ENCODE peak calls at places on chromosomes 11 and 22, in five cellular contexts. X is EL; M is activated T-helper 1 cell treated with anti-CD3 and anti-CD28 coated beads, Interleukin-12 subunit alpha, Interleukin-12 subunit beta, Interleukin-2, Interleukin-4 antibody, amounts not matched to agents 30 ng/mL and 10 ng/mL and 1 ng/mL, durations not matched to agents 14 hours and 24 hours and 36 hours; P is stimulated activated naive CD8-positive, alpha-beta T cell treated with anti-CD3 and anti-CD28 coated beads, Interleukin-15, amount 100 ng/mL, for 72 hours; W is HEK293T. J is an unnamed sample.

GRCh38 chr11:112795142-112795815 is 165.9 kb upstream of the NCAM1 start:
- DNase-seq in X (peak), M (no peak), P (no peak), W (peak), J (no peak)

GRCh38 chr22:31089101-31090100 is 8.3 kb downstream of the SMTN start:
- DNase-seq in X (peak), M (no peak), P (no peak), W (peak), J (no peak)

GRCh38 chr22:24066872-24067271 is 55.8 kb downstream of the CABIN1 start:
- DNase-seq in X (no peak), M (no peak), P (no peak), W (no peak), J (no peak)

GRCh38 chr11:70270877-70271634 is 566 bp downstream of the PPFIA1 start:
- DNase-seq in X (peak), M (peak), P (peak), W (peak), J (no peak)

GRCh38 chr11:19890308-19890707 is 177.7 kb downstream of the NAV2 start:
- DNase-seq in X (peak), M (no peak), P (no peak), W (no peak), J (no peak)

GRCh38 chr22:32606181-32606580 is 131.6 kb downstream of the FBXO7 start:
- DNase-seq in X (peak), M (no peak), P (no peak), W (no peak), J (no peak)

GRCh38 chr11:122230387-122230760 is 114.4 kb upstream of the BLID start:
- DNase-seq in X (peak), M (no peak), P (no peak), W (no peak), J (no peak)

GRCh38 chr11:73999581-74000306 is 9.1 kb downstream of the UCP3 start:
- DNase-seq in X (no peak), M (no peak), P (no peak), W (no peak), J (no peak)

GRCh38 chr11:68047437-68048290 is 8.8 kb downstream of the TCIRG1 start:
- DNase-seq in X (no peak), M (no peak), P (no peak), W (no peak), J (no peak)

GRCh38 chr22:41976070-41976901 is 7.0 kb downstream of the SEPTIN3 start:
- DNase-seq in X (no peak), M (peak), P (no peak), W (peak), J (no peak)